ENCODE peak calls at places on chromosomes 13 and 19, in seven cellular contexts. S is body of pancreas, N is heart right ventricle, R is esophagus squamous epithelium, U is fibroblast of the aortic adventitia, Y is type B pancreatic cell, X is lower lobe of right lung. W is an unnamed sample.

GRCh38 chr13:108915634-108916497 is 286.5 kb downstream of the MYO16 start:
- DNase-seq in S (peak; percentile 95), N (peak; percentile 82), R (peak; percentile 15), U (peak; percentile 96), Y (no peak), X (peak; percentile 86), W (peak; percentile 83)

GRCh38 chr19:30227661-30228112 is 144.5 kb upstream of the ZNF536 start:
- DNase-seq in S (peak; percentile 69), N (peak; percentile 65), R (no peak), U (peak; percentile 17), Y (peak; percentile 87), X (peak; percentile 57), W (no peak)

GRCh38 chr19:5149508-5149907 is 180.6 kb downstream of the KDM4B start:
- DNase-seq in S (peak; percentile 4), N (no peak), R (no peak), U (no peak), Y (no peak), X (no peak), W (no peak)

GRCh38 chr19:33601583-33601982 is 20.2 kb upstream of the CHST8 start:
- DNase-seq in S (no peak), N (no peak), R (no peak), U (no peak), Y (no peak), X (no peak), W (no peak)

GRCh38 chr13:99661791-99662190 is 160.5 kb downstream of the TM9SF2 start:
- DNase-seq in S (no peak), N (no peak), R (no peak), U (no peak), Y (no peak), X (no peak), W (no peak)

GRCh38 chr13:85529216-85529590 is 270.0 kb downstream of the SLITRK6 start:
- DNase-seq in S (no peak), N (no peak), R (no peak), U (peak; percentile 5), Y (no peak), X (no peak), W (no peak)

GRCh38 chr19:3162418-3163229 is 15.9 kb upstream of the S1PR4 start:
- DNase-seq in S (no peak), N (no peak), R (no peak), U (no peak), Y (no peak), X (no peak), W (no peak)

GRCh38 chr19:43628646-43629326 is 9.4 kb upstream of the ZNF428 start:
- DNase-seq in S (no peak), N (no peak), R (no peak), U (no peak), Y (no peak), X (no peak), W (no peak)

GRCh38 chr13:36736119-36736726 is 62.4 kb downstream of the SERTM1 start:
- DNase-seq in S (peak; percentile 58), N (peak; percentile 40), R (no peak), U (peak; percentile 83), Y (no peak), X (no peak), W (peak; percentile 18)

GRCh38 chr19:16435238-16435911 is 36.4 kb downstream of the EPS15L1 start:
- DNase-seq in S (peak; percentile 33), N (peak; percentile 55), R (no peak), U (peak; percentile 97), Y (no peak), X (no peak), W (peak; percentile 18)

GRCh38 chr19:50983625-50984292 is at the start of gene KLK7:
- DNase-seq in S (no peak), N (no peak), R (no peak), U (no peak), Y (no peak), X (no peak), W (no peak)

GRCh38 chr13:24648983-24649684 is 31.1 kb upstream of the ATP12A start:
- DNase-seq in S (no peak), N (no peak), R (no peak), U (no peak), Y (no peak), X (no peak), W (no peak)

GRCh38 chr19:873084-874019 is 13.9 kb downstream of the CFD start:
- DNase-seq in S (no peak), N (no peak), R (peak; percentile 56), U (no peak), Y (no peak), X (peak; percentile 77), W (no peak)

GRCh38 chr13:110937511-110938303 is 22.8 kb upstream of the ANKRD10 start:
- DNase-seq in S (no peak), N (no peak), R (no peak), U (no peak), Y (no peak), X (no peak), W (no peak)

GRCh38 chr19:12841094-12841493 is 2.8 kb downstream of the MAST1 start:
- DNase-seq in S (peak; percentile 60), N (no peak), R (no peak), U (peak; percentile 22), Y (peak; percentile 83), X (peak; percentile 50), W (no peak)

GRCh38 chr19:56538254-56538760 is 441 bp upstream of the ZFP28 start:
- DNase-seq in S (peak; percentile 93), N (peak; percentile 95), R (peak; percentile 47), U (peak; percentile 86), Y (peak; percentile 92), X (peak; percentile 92), W (peak; percentile 78)

GRCh38 chr13:112510002-112510780 is 77.8 kb downstream of the TUBGCP3 start:
- DNase-seq in S (peak; percentile 46), N (peak; percentile 13), R (no peak), U (peak; percentile 70), Y (no peak), X (peak; percentile 56), W (no peak)

GRCh38 chr19:36210497-36210896 is 4.0 kb downstream of the ZNF565 start:
- DNase-seq in S (no peak), N (no peak), R (no peak), U (no peak), Y (no peak), X (no peak), W (no peak)

GRCh38 chr19:36213793-36214387 is 575 bp downstream of the ZNF565 start:
- DNase-seq in S (peak; percentile 25), N (peak; percentile 7), R (no peak), U (no peak), Y (no peak), X (peak; percentile 52), W (no peak)

GRCh38 chr19:36215276-36216171 is 618 bp downstream of the ZNF146 start:
- DNase-seq in S (no peak), N (no peak), R (no peak), U (peak; percentile 45), Y (no peak), X (no peak), W (no peak)

GRCh38 chr19:36212895-36213294 is 1.6 kb downstream of the ZNF565 start:
- DNase-seq in S (no peak), N (no peak), R (no peak), U (no peak), Y (no peak), X (no peak), W (no peak)

DNA sequence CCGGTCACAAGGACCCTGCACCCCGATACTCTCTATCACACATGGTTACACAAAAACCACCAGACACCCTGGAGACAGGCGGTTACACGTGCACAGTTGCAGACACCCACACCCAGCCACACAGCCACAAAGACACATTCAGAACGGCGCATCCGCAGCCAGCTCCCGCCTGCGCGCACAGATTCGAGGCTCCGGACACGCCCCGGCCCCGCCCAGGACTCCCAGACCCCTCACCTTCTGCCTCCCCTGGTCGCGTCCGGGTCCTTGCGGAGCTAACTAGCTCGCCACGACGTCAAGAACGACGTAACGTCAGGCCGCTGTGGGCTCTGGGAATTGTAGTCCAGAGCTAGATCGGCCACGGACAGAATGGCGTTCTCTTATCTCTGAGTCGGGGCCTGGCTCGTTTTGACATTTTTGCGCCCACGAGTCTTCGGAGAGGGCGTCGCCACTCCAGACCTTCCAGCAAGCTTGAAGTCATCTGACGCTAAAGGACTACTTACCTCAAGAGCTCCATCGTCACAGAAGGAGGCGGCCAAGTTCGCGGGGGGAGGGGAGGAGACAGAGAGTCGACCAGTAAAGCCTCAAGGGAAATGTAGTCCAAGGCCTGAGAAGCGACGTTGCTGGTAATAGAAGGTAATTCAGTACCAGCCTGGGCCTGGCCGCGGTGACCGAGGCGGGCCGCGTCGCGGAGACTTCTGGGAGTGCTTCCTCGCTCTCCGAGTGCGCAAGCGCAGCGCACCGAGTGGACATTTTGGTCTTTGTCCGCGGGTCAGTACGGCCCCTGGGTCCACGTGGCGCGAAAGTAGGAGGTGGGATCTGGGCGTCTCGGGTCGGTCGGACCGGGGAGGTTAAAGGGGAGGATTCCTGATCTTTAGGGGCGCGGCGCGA is at the start of the genes ZNF146 and ZNF565:
- DNase-seq in S (peak; percentile 98), N (peak; percentile 98), R (peak; percentile 92), U (peak; percentile 98), Y (peak; percentile 97), X (peak; percentile 99), W (peak; percentile 98)
- TF ChIP-seq CTCF in S (peak; percentile 48), N (no peak), R (no peak), U (no peak), Y (no peak), X (peak; percentile 25), W (no peak)

GRCh38 chr19:6551607-6552450 is 21.0 kb downstream of the TNFSF9 start:
- DNase-seq in S (no peak), N (no peak), R (no peak), U (peak; percentile 63), Y (no peak), X (peak; percentile 50), W (no peak)
- TF ChIP-seq CTCF in S (no peak), N (no peak), R (no peak), U (no peak), Y (peak; percentile 60), X (peak; percentile 24), W (peak; percentile 52)

DNA sequence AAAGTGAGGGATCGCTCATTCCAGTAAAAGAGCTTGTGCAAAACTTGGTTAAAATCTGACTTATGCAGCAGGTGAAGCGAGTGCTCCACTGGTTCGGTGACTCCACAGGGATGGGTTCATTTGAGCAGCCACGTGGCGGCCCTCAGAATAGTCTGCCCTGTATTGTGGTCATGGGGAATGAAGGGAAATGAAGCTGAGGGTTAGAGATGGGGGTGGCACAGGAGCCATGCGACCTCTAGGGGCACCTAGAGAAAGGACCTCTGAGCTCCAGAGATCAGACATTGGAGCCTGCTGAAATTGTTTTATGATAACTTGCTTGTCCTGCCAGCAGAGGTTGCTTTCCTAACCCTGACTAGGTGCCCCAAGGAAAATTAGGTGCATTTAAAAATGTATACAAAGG is 26.6 kb downstream of the CBY2 start:
- DNase-seq in S (no peak), N (no peak), R (no peak), U (no peak), Y (no peak), X (no peak), W (no peak)
- TF ChIP-seq CTCF in S (no peak), N (no peak), R (no peak), U (peak; percentile 11), Y (peak; percentile 68), X (no peak), W (peak; percentile 40)

GRCh38 chr13:114023716-114024602 is 50.1 kb upstream of the C13orf46 start:
- DNase-seq in S (no peak), N (no peak), R (no peak), U (no peak), Y (no peak), X (no peak), W (no peak)
- TF ChIP-seq CTCF in S (no peak), N (no peak), R (no peak), U (no peak), Y (no peak), X (no peak), W (peak; percentile 15)

DNA sequence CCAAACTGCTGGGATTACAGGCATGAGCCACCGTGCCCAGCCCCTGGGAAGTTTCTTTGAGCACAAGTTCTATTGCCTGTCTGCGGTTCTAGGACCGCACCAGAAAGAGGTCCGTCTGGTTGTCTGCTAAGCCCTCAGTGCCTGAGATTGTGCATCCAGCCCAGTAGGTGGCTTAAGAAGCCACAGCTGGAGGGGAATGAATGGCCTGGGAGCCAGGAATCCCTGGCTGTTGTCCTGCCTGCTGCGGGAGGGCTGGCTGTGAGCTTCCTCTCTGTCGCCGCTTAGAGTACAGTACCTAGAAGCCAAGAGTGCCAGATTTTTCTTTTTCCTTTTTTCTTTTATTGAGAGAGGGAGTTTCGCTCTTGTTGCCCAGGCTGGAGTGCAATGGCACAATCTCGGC is 4.2 kb upstream of the TYK2 start:
- DNase-seq in S (no peak), N (no peak), R (no peak), U (no peak), Y (no peak), X (no peak), W (no peak)
- TF ChIP-seq CTCF in S (no peak), N (no peak), R (no peak), U (no peak), Y (no peak), X (no peak), W (no peak)

W was measured in foreskin keratinocyte.